ENCODE peak calls at places on chromosomes 4 and X, in eight cellular contexts. X is stimulated activated CD8-positive, alpha-beta memory T cell treated with anti-CD3 and anti-CD28 coated beads, Interleukin-2, amount 100 ng/mL, for 1 hour; J is lung; Q is neural progenitor cell; B is GM04504; T is skeletal muscle cell; I is C1 segment of cervical spinal cord; Z is GM20000. G is an unnamed sample.
A peak's percentile ranks its signal among the peaks of the same experiment; 100 is the strongest.

GRCh38 chrX:64379924-64380323 is 15.3 kb downstream of the MTMR8 start:
- DNase-seq in X (no peak), J (no peak), Q (no peak), B (no peak), T (no peak), I (no peak), Z (no peak), G (no peak)

GRCh38 chrX:38312436-38312835 is 14.9 kb downstream of the RPGR start:
- DNase-seq in X (no peak), J (no peak), Q (no peak), B (peak; percentile 67), T (peak; percentile 45), I (no peak), Z (no peak), G (no peak)

GRCh38 chr4:25160714-25161598 is 707 bp upstream of the SEPSECS start:
- DNase-seq in X (no peak), J (no peak), Q (no peak), B (no peak), T (no peak), I (no peak), Z (no peak), G (no peak)

GRCh38 chr4:54017308-54017707 is 47.1 kb downstream of the CHIC2 start:
- DNase-seq in X (no peak), J (no peak), Q (peak; percentile 62), B (no peak), T (no peak), I (no peak), Z (no peak), G (no peak)

GRCh38 chrX:154749856-154750255 is 1.0 kb downstream of the GAB3 start:
- DNase-seq in X (no peak), J (no peak), Q (no peak), B (no peak), T (no peak), I (no peak), Z (no peak), G (no peak)

GRCh38 chr4:25938251-25939186 is 24.5 kb downstream of the SMIM20 start:
- DNase-seq in X (no peak), J (no peak), Q (no peak), B (peak; percentile 35), T (peak; percentile 94), I (no peak), Z (peak; percentile 66), G (no peak)

GRCh38 chr4:140993969-140994459 is 139.3 kb downstream of the RNF150 start:
- DNase-seq in X (no peak), J (no peak), Q (no peak), B (no peak), T (no peak), I (no peak), Z (no peak), G (no peak)

GRCh38 chrX:34586936-34587335 is 70.1 kb downstream of the TMEM47 start:
- DNase-seq in X (no peak), J (no peak), Q (no peak), B (no peak), T (no peak), I (no peak), Z (no peak), G (no peak)

GRCh38 chr4:84913176-84913575 is 53.3 kb downstream of the WDFY3 start:
- DNase-seq in X (no peak), J (no peak), Q (no peak), B (no peak), T (peak; percentile 3), I (no peak), Z (no peak), G (no peak)

GRCh38 chr4:85448880-85449763 is 25.8 kb upstream of the ARHGAP24 start:
- DNase-seq in X (no peak), J (no peak), Q (no peak), B (no peak), T (no peak), I (no peak), Z (no peak), G (no peak)

GRCh38 chrX:109839694-109840358 is 106.8 kb upstream of the ACSL4 start:
- DNase-seq in X (no peak), J (no peak), Q (peak; percentile 52), B (no peak), T (no peak), I (no peak), Z (no peak), G (no peak)

GRCh38 chr4:76663794-76664193 is 228.8 kb downstream of the SHROOM3 start:
- DNase-seq in X (no peak), J (no peak), Q (no peak), B (no peak), T (no peak), I (no peak), Z (no peak), G (no peak)

GRCh38 chr4:97548186-97548585 is 595.1 kb downstream of the STPG2 start:
- DNase-seq in X (no peak), J (no peak), Q (no peak), B (no peak), T (no peak), I (no peak), Z (peak; percentile 3), G (no peak)

G was measured in iPS DF 19.7.